ENCODE peak calls at places on chromosomes 4 and X, in five cellular contexts. J is A549; U is osteoblast; H is CD4-positive, alpha-beta T cell; E is foreskin fibroblast. D is an unnamed sample.

GRCh38 chrX:21655901-21656586 is 2.1 kb downstream of the KLHL34 start:
- DNase-seq in J (no peak), U (peak), H (no peak), E (no peak), D (no peak)

GRCh38 chr4:47334597-47335185 is 128.8 kb downstream of the COMMD8 start:
- DNase-seq in J (no peak), U (no peak), H (no peak), E (no peak), D (no peak)

GRCh38 chr4:140326395-140326993 is 47.0 kb upstream of the SCOC start:
- DNase-seq in J (peak), U (no peak), H (no peak), E (peak), D (no peak)

GRCh38 chr4:128544277-128544676 is 256.7 kb upstream of the PGRMC2 start:
- DNase-seq in J (no peak), U (no peak), H (no peak), E (no peak), D (no peak)

GRCh38 chrX:132071260-132071659 is 48.2 kb downstream of the STK26 start:
- DNase-seq in J (peak), U (peak), H (no peak), E (no peak), D (no peak)

GRCh38 chrX:43693602-43694406 is 37.7 kb downstream of the MAOA start:
- DNase-seq in J (peak), U (no peak), H (no peak), E (no peak), D (no peak)

GRCh38 chr4:86959588-86960500 is 25.0 kb downstream of the AFF1 start:
- DNase-seq in J (no peak), U (no peak), H (no peak), E (no peak), D (no peak)

GRCh38 chrX:70426286-70427278 is 3.5 kb downstream of the GDPD2 start:
- DNase-seq in J (no peak), U (no peak), H (no peak), E (no peak), D (no peak)

GRCh38 chrX:48901069-48901468 is 3.3 kb downstream of the PQBP1 start:
- DNase-seq in J (no peak), U (peak), H (no peak), E (no peak), D (no peak)

GRCh38 chr4:55758570-55758969 is 61.0 kb upstream of the EXOC1L start:
- DNase-seq in J (no peak), U (no peak), H (no peak), E (no peak), D (no peak)

DNA sequence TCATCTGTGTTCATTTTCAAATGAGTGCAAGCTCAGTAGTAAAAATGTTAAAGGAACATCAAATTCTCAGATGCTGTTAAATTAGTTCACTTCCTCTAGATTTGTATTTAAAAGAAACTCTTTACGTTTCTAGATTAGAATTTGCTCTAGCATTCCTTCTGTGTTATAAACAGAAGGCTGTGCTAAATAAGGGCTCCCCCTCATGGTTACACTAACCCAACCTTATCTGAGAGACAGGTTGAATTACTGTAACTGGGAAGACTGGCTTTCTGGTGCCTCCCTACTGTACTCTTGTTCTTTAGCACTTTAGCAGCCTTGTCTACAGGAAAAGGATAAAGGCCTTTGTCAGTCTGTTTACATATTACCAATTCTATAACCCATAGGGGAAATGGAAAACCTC is 56.8 kb downstream of the RXFP1 start:
- DNase-seq in J (peak), U (peak), H (no peak), E (peak), D (no peak)
- TF ChIP-seq CTCF in J (peak), U (peak), H (no peak), E (peak), D (no peak)

DNA sequence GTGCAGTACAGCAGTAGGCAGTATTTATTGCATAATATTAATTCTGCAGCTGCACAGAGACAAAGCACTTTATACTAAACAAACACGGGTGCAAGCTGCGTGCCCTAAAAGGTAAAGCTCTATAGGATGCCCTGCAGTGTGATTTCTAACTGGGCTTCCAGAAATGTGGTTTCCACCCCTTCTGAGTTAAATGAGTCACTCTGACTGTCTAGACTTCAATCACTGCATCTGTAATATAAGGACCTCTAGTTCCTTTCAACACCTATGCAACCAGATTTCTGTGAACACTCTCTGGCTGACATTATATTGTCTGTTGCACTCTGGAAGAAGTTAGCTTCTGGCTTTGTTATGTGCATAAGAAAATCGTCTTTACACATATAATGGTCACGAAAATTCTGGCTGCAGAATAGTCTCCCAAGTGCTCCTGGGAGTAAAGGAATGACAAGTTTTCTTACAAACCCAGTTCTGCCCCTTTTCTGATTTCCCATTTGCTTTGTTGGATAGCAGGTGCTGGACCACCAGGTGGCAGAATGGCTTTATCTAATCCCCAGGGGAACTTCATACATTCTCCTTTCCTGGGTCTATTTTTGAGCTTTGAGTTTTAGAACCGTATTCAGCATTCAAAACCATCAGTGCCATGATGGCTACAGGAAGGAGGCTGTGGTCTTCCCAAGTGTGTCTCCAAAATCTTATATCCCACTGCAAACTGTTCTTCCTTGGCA is 842.2 kb downstream of the STIM2 start:
- DNase-seq in J (peak), U (no peak), H (no peak), E (no peak), D (no peak)
- TF ChIP-seq CTCF in J (peak), U (no peak), H (no peak), E (no peak), D (no peak)

GRCh38 chr4:31793907-31794306 is 1073.7 kb downstream of the PCDH7 start:
- DNase-seq in J (no peak), U (no peak), H (no peak), E (no peak), D (no peak)
- TF ChIP-seq CTCF in J (no peak), U (no peak), H (no peak), E (peak), D (no peak)

GRCh38 chr4:4376074-4376473 is 10.8 kb upstream of the NSG1 start:
- DNase-seq in J (no peak), U (no peak), H (no peak), E (no peak), D (no peak)

GRCh38 chr4:4383085-4383484 is 3.8 kb upstream of the NSG1 start:
- DNase-seq in J (no peak), U (no peak), H (no peak), E (no peak), D (no peak)

GRCh38 chr4:4377191-4377590 is 9.7 kb upstream of the NSG1 start:
- DNase-seq in J (no peak), U (no peak), H (no peak), E (no peak), D (no peak)

GRCh38 chr4:4377683-4378082 is 9.2 kb upstream of the NSG1 start:
- DNase-seq in J (no peak), U (peak), H (no peak), E (no peak), D (no peak)

DNA sequence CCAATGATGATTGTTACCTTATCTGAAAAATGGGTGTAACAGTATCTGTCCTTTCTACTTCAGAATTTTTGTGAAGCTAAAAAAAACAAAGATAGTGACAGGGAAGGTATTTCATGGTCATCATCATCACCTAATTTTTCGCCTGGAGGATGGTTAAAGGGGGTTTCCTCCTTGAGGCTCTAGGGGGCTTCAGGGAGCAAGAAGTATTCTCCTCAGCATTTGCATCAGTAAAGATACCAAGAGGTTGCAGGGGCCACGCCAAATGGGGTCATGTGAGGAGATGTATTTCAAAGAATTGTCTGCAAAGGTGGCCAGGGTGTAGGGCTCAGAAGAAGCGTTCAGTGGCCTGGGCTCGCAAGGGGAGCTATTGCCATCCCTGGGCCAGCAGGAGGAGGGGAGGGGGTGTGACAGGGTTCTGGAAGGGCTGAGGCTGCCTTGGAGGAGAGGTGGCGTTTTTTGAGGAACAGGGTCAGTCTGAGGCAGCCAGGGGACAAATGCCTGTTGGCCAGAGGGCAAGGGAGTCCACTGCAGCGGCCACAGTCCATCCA is 7.3 kb upstream of the NSG1 start:
- DNase-seq in J (no peak), U (peak), H (no peak), E (no peak), D (no peak)
- TF ChIP-seq CTCF in J (no peak), U (no peak), H (no peak), E (no peak), D (no peak)

GRCh38 chr4:8410641-8411271 is 29.8 kb downstream of the ACOX3 start:
- DNase-seq in J (peak), U (no peak), H (no peak), E (peak), D (no peak)
- TF ChIP-seq CTCF in J (peak), U (peak), H (no peak), E (peak), D (no peak)

GRCh38 chr4:168931215-168931650 is 78.8 kb downstream of the CBR4 start:
- DNase-seq in J (no peak), U (no peak), H (no peak), E (no peak), D (no peak)
- TF ChIP-seq CTCF in J (no peak), U (no peak), H (no peak), E (no peak), D (no peak)

GRCh38 chr4:53557601-53558000 is 33.7 kb downstream of the LNX1 start:
- DNase-seq in J (no peak), U (no peak), H (no peak), E (no peak), D (no peak)
- TF ChIP-seq CTCF in J (no peak), U (no peak), H (no peak), E (no peak), D (no peak)